ENCODE peak calls at places on chromosomes 11 and 22, in seven cellular contexts. G is brain microvascular endothelial cell; D is CD8-positive, alpha-beta T cell; Y is left ventricle myocardium inferior; L is IMR-90; N is astrocyte of the spinal cord; R is AG09309. S is an unnamed sample.

GRCh38 chr11:93526058-93526633 is 17.0 kb downstream of the SMCO4 start:
- DNase-seq in G (no peak), D (no peak), Y (no peak), L (no peak), N (no peak), R (no peak), S (no peak)

GRCh38 chr22:27554106-27554814 is 247.3 kb downstream of the MN1 start:
- DNase-seq in G (no peak), D (no peak), Y (no peak), L (peak), N (peak), R (no peak), S (peak)

GRCh38 chr11:45722144-45722543 is 56.7 kb upstream of the CHST1 start:
- DNase-seq in G (no peak), D (no peak), Y (no peak), L (no peak), N (no peak), R (no peak), S (no peak)

GRCh38 chr11:77171885-77172665 is 44.0 kb downstream of the MYO7A start:
- DNase-seq in G (no peak), D (no peak), Y (no peak), L (no peak), N (no peak), R (no peak), S (no peak)

GRCh38 chr11:47441421-47441820 is 7.5 kb downstream of the RAPSN start:
- DNase-seq in G (no peak), D (no peak), Y (no peak), L (no peak), N (no peak), R (no peak), S (no peak)

GRCh38 chr11:65911682-65912568 is 6.9 kb downstream of the C11orf68 start:
- DNase-seq in G (no peak), D (no peak), Y (peak), L (peak), N (peak), R (no peak), S (peak)

GRCh38 chr22:45159652-45160462 is 3.9 kb upstream of the NUP50 start:
- DNase-seq in G (no peak), D (no peak), Y (no peak), L (peak), N (no peak), R (no peak), S (peak)

GRCh38 chr11:59918987-59919589 is 19.1 kb upstream of the OOSP1 start:
- DNase-seq in G (peak), D (no peak), Y (no peak), L (peak), N (peak), R (no peak), S (peak)

GRCh38 chr11:66044757-66045156 is 4.2 kb downstream of the GAL3ST3 start:
- DNase-seq in G (no peak), D (no peak), Y (no peak), L (no peak), N (no peak), R (no peak), S (no peak)

GRCh38 chr11:116432301-116432700 is 340.5 kb downstream of the BUD13 start:
- DNase-seq in G (no peak), D (no peak), Y (no peak), L (no peak), N (no peak), R (no peak), S (no peak)

GRCh38 chr11:13126430-13126829 is 117.3 kb downstream of the RASSF10 start:
- DNase-seq in G (peak), D (no peak), Y (no peak), L (peak), N (peak), R (peak), S (peak)

GRCh38 chr11:117888140-117888561 is 11.7 kb upstream of the FXYD6 start:
- DNase-seq in G (no peak), D (no peak), Y (no peak), L (no peak), N (no peak), R (no peak), S (no peak)

GRCh38 chr11:97537407-97538150 is 1147.8 kb downstream of the JRKL start:
- DNase-seq in G (no peak), D (no peak), Y (no peak), L (no peak), N (no peak), R (no peak), S (no peak)

GRCh38 chr22:29310863-29311339 is 4.5 kb downstream of the GAS2L1 start:
- DNase-seq in G (peak), D (no peak), Y (peak), L (peak), N (peak), R (peak), S (peak)

GRCh38 chr22:39343259-39344045 is 6.3 kb upstream of the SYNGR1 start:
- DNase-seq in G (peak), D (peak), Y (peak), L (peak), N (peak), R (no peak), S (peak)

GRCh38 chr22:24157783-24158170 is 23.5 kb upstream of the SUSD2 start:
- DNase-seq in G (no peak), D (no peak), Y (no peak), L (no peak), N (no peak), R (no peak), S (peak)

GRCh38 chr11:118434553-118435232 is 1.6 kb upstream of the KMT2A start:
- DNase-seq in G (no peak), D (no peak), Y (peak), L (peak), N (peak), R (no peak), S (peak)

GRCh38 chr11:22634897-22635629 is 9.4 kb upstream of the FANCF start:
- DNase-seq in G (peak), D (no peak), Y (no peak), L (peak), N (peak), R (no peak), S (peak)

GRCh38 chr22:36816635-36817428 is at the start of gene PVALB:
- DNase-seq in G (peak), D (no peak), Y (peak), L (peak), N (peak), R (no peak), S (peak)

GRCh38 chr11:9039194-9039593 is 35.4 kb upstream of the NRIP3 start:
- DNase-seq in G (no peak), D (no peak), Y (no peak), L (peak), N (peak), R (no peak), S (peak)

GRCh38 chr22:24391836-24392217 is 35.6 kb upstream of the ADORA2A start:
- DNase-seq in G (peak), D (no peak), Y (no peak), L (peak), N (peak), R (peak), S (peak)

DNA sequence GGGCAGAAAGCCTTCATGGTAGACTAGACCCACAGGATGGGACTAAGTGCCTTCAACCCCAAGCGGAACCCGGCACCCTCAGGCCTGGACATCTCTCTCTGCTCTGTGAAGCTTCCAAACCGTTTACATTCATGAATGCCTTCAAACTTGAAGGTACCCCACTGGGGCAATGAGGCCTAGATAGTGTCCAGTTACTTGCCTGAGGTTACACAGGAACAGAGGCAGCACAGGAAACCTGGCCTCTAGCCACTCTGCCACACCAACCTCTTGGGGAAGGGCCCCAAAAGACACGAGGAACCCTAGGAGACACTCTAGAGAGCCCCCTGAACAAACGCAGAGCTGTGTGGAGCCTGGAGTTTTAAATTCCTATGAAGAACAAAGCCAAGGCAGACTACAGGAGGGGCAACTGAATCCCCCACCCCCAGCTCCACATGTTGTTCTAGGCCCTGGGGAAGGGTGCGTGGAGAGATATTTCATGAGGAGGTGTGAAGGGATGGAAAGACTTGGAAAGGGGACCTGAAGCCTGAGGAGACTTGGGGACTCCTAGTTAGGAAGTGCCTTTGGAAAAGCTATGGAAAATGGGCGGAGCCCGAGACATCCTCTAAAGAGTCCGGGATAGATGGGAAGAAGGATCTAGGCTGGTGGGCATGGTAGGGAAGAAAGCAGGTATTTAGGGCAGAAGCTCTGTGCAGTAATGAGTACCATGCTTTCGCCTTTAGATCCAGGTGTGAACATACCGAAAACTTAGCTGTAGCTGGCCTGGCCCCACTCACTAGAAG is 14.8 kb upstream of the CYP2R1 start:
- DNase-seq in G (no peak), D (no peak), Y (no peak), L (no peak), N (no peak), R (no peak), S (no peak)
- TF ChIP-seq CTCF in G (no peak), D (no peak), Y (no peak), L (no peak), N (no peak), R (no peak), S (no peak)

GRCh38 chr11:132944557-132944920 is 587.8 kb downstream of the OPCML start:
- DNase-seq in G (no peak), D (no peak), Y (no peak), L (no peak), N (no peak), R (no peak), S (no peak)
- H3K4me3 ChIP-seq in G (peak), D (no peak), Y (no peak), L (no peak), N (no peak), R (no peak), S (no peak)

GRCh38 chr11:68565768-68566167 is 105.2 kb downstream of the PPP6R3 start:
- DNase-seq in G (no peak), D (no peak), Y (no peak), L (no peak), N (no peak), R (no peak), S (no peak)
- TF ChIP-seq CTCF in G (no peak), D (no peak), Y (no peak), L (no peak), N (no peak), R (no peak), S (no peak)

GRCh38 chr11:124738713-124739478 is 846 bp upstream of the NRGN start:
- DNase-seq in G (no peak), D (no peak), Y (no peak), L (no peak), N (no peak), R (no peak), S (no peak)
- H3K4me3 ChIP-seq in G (peak), D (peak), Y (peak), L (peak), N (peak), R (peak), S (peak)

GRCh38 chr22:23031795-23032194 is 38.5 kb upstream of the GNAZ start:
- DNase-seq in G (no peak), D (no peak), Y (no peak), L (no peak), N (no peak), R (no peak), S (no peak)
- TF ChIP-seq CTCF in G (no peak), D (no peak), Y (no peak), L (no peak), N (no peak), R (no peak), S (no peak)

GRCh38 chr11:68211546-68211945 is 1.6 kb downstream of the KMT5B start:
- DNase-seq in G (no peak), D (no peak), Y (no peak), L (no peak), N (no peak), R (no peak), S (no peak)
- H3K4me3 ChIP-seq in G (peak), D (peak), Y (peak), L (no peak), N (peak), R (peak), S (peak)

DNA sequence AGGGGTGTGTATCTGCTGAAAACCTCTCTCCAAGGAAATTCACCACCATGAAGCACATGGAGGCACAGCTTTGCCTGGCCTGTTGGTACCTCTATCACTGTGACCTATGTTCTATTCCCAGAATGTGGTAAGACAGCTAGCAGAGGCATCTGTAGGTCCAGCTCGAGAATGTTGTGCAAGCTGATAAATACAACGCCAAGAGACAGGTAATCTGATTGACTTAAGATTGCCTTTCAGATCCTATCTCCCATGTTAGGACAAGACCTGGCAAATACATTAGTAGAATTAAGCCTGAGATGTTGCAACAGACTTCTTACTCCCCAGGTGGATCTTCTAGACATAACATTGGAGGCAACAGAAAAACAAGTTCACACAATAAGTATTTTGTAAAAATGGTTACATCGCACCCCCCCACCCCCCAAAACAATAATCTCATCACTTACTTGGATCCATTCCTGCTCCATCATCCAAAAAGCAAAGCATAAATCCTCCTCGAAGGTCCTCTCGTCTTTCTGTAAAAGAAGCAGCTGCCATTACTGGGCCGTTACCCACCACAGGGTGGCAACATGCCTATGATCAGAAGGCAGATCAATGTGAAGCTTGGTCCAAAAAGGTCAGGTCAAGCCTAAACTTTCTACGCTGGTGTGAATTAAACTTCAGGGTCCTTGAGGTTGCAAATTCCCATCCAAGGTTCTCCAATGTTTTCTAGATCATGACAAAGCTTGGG is 18.5 kb downstream of the MORC2 start:
- DNase-seq in G (no peak), D (no peak), Y (no peak), L (no peak), N (no peak), R (no peak), S (no peak)
- TF ChIP-seq CTCF in G (peak), D (no peak), Y (no peak), L (peak), N (no peak), R (peak), S (no peak)

GRCh38 chr11:128516467-128516778 is 70.9 kb downstream of the ETS1 start:
- DNase-seq in G (no peak), D (no peak), Y (no peak), L (no peak), N (no peak), R (no peak), S (no peak)
- H3K4me3 ChIP-seq in G (no peak), D (peak), Y (peak), L (no peak), N (no peak), R (no peak), S (no peak)

GRCh38 chr11:72002841-72003775 is 4.4 kb downstream of the IL18BP start:
- DNase-seq in G (no peak), D (no peak), Y (no peak), L (no peak), N (no peak), R (no peak), S (no peak)

GRCh38 chr11:72001255-72001654 is 2.5 kb downstream of the IL18BP start:
- DNase-seq in G (no peak), D (no peak), Y (no peak), L (no peak), N (no peak), R (no peak), S (no peak)

GRCh38 chr11:72003776-72004171 is 5.1 kb downstream of the IL18BP start:
- DNase-seq in G (no peak), D (no peak), Y (no peak), L (no peak), N (no peak), R (no peak), S (no peak)

GRCh38 chr11:72000591-72000867 is 1.8 kb downstream of the IL18BP start:
- DNase-seq in G (no peak), D (no peak), Y (no peak), L (no peak), N (no peak), R (no peak), S (no peak)

DNA sequence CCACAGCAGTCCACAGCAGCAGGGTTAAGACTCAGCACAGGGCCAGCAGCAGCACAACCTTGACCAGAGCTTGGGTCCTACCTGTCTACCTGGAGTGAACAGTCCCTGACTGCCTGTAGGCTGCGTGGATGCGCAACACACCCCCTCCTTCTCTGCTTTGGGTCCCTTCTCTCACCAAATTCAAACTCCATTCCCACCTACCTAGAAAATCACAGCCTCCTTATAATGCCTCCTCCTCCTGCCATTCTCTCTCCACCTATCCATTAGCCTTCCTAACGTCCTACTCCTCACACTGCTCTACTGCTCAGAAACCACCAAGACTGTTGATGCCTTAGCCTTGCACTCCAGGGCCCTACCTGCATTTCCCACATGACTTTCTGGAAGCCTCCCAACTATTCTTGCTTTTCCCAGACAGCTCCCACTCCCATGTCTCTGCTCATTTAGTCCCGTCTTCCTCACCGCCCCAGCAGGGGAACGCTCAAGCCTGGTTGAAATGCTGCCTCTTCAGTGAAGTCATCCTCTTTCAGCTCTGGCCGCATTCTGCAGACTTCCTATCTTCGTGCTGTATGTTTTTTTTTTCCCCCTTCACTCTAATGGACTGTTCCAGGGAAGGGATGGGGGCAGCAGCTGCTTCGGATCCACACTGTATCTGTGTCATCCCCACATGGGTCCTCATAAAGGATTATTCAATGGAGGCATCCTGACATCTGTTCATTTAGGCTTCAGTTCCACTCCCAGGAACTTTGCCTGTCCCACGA is 3.3 kb downstream of the IL18BP start:
- DNase-seq in G (peak), D (no peak), Y (no peak), L (no peak), N (peak), R (no peak), S (no peak)
- TF ChIP-seq CTCF in G (no peak), D (no peak), Y (no peak), L (no peak), N (no peak), R (no peak), S (no peak)

S was measured in cardiac fibroblast.